ENCODE peak calls at places on chromosomes 16 and 17, in four cellular contexts. T is HuH-7, H is HCT116, F is EL. P is an unnamed sample.

GRCh38 chr17:1573932-1574696 is 11.5 kb upstream of the PITPNA start:
- DNase-seq in F (peak; percentile 76), T (peak; percentile 91), H (peak; percentile 60), P (no peak)

GRCh38 chr17:69878661-69879060 is 196.4 kb upstream of the KCNJ16 start:
- DNase-seq in T (no peak), F (peak; percentile 6), H (no peak), P (no peak)

GRCh38 chr17:58624751-58625150 is 67.1 kb downstream of the TEX14 start:
- DNase-seq in F (no peak), T (no peak), H (no peak), P (no peak)

GRCh38 chr16:74521691-74522090 is 85.2 kb downstream of the GLG1 start:
- DNase-seq in F (peak; percentile 59), T (no peak), H (no peak), P (no peak)

GRCh38 chr16:70661534-70661917 is 15.2 kb downstream of the IL34 start:
- DNase-seq in H (no peak), F (no peak), T (no peak), P (no peak)

GRCh38 chr16:11679250-11679649 is 11.0 kb downstream of the SNN start:
- DNase-seq in F (no peak), T (no peak), H (no peak), P (no peak)

GRCh38 chr16:22004321-22004720 is 3.4 kb upstream of the PDZD9 start:
- DNase-seq in F (no peak), H (no peak), T (no peak), P (no peak)

GRCh38 chr16:67305216-67306071 is 21.1 kb downstream of the KCTD19 start:
- DNase-seq in H (no peak), F (no peak), T (no peak), P (no peak)

GRCh38 chr17:82300707-82301270 is 16.6 kb downstream of the CD7 start:
- DNase-seq in F (peak; percentile 57), T (peak; percentile 88), H (no peak), P (no peak)

GRCh38 chr17:73806768-73807167 is 162.5 kb upstream of the SDK2 start:
- DNase-seq in H (no peak), F (no peak), T (no peak), P (no peak)

P was measured in GM12864.